ENCODE peak calls at places on chromosomes 7 and 10, in seven cellular contexts. M is fibroblast of the aortic adventitia; X is progenitor cell of endocrine pancreas; Z is activated naive CD8-positive, alpha-beta T cell treated with anti-CD3 and anti-CD28 coated beads, Interleukin-2, amount 50 U/mL, for 16 hours; Q is occipital lobe; K is amniotic stem cell; N is activated T-cell treated with anti-CD3 and anti-CD28 coated beads, Interleukin-2, amount 50 U/mL, for 1 hour. G is an unnamed sample.

GRCh38 chr7:78345979-78346378 is 547.4 kb downstream of the PHTF2 start:
- DNase-seq in M (no peak), X (no peak), Z (no peak), Q (no peak), K (no peak), N (no peak), G (no peak)

GRCh38 chr10:30114871-30115270 is 55.5 kb upstream of the JCAD start:
- DNase-seq in M (peak), X (no peak), Z (no peak), Q (no peak), K (no peak), N (no peak), G (no peak)

GRCh38 chr10:113441220-113441619 is 111.6 kb upstream of the HABP2 start:
- DNase-seq in M (no peak), X (no peak), Z (no peak), Q (no peak), K (no peak), N (no peak), G (no peak)

GRCh38 chr10:131972474-131973071 is 9.2 kb downstream of the BNIP3 start:
- DNase-seq in M (peak), X (no peak), Z (no peak), Q (no peak), K (no peak), N (peak), G (no peak)

GRCh38 chr10:130022501-130023299 is 58.6 kb upstream of the EBF3 start:
- DNase-seq in M (peak), X (no peak), Z (no peak), Q (no peak), K (peak), N (no peak), G (peak)

GRCh38 chr7:44568771-44569560 is 4.7 kb downstream of the DDX56 start:
- DNase-seq in M (no peak), X (no peak), Z (no peak), Q (no peak), K (no peak), N (no peak), G (no peak)

GRCh38 chr10:128059266-128059850 is 66.9 kb downstream of the MKI67 start:
- DNase-seq in M (no peak), X (no peak), Z (no peak), Q (no peak), K (no peak), N (no peak), G (no peak)

GRCh38 chr10:126455766-126456425 is 67.6 kb upstream of the ADAM12 start:
- DNase-seq in M (peak), X (no peak), Z (no peak), Q (no peak), K (no peak), N (no peak), G (no peak)

GRCh38 chr10:101536800-101537199 is 51.3 kb downstream of the POLL start:
- DNase-seq in M (peak), X (no peak), Z (no peak), Q (no peak), K (no peak), N (no peak), G (no peak)

GRCh38 chr7:79734158-79734557 is 280.7 kb upstream of the MAGI2 start:
- DNase-seq in M (no peak), X (no peak), Z (no peak), Q (no peak), K (no peak), N (no peak), G (no peak)

GRCh38 chr10:2201534-2202104 is 464.3 kb upstream of the ADARB2 start:
- DNase-seq in M (no peak), X (no peak), Z (no peak), Q (no peak), K (no peak), N (no peak), G (no peak)

GRCh38 chr7:98565114-98565513 is 52.0 kb upstream of the NPTX2 start:
- DNase-seq in M (no peak), X (no peak), Z (no peak), Q (no peak), K (no peak), N (no peak), G (no peak)

GRCh38 chr10:32988604-32989003 is 30.6 kb upstream of the ITGB1 start:
- DNase-seq in M (no peak), X (no peak), Z (no peak), Q (no peak), K (no peak), N (no peak), G (no peak)

GRCh38 chr7:157547102-157547501 is 210.3 kb downstream of the DNAJB6 start:
- DNase-seq in M (no peak), X (no peak), Z (no peak), Q (no peak), K (no peak), N (no peak), G (no peak)

G was measured in HS-5.